ENCODE peak calls at places on chromosomes 12 and 14, in nine cellular contexts. Q is endothelial cell of umbilical vein, T is IMR-90, O is lower lobe of right lung, Z is SK-N-SH, D is GM06990, N is lung, K is adrenal gland, P is psoas muscle. J is an unnamed sample.

GRCh38 chr12:50195832-50196231 is 28.7 kb upstream of the CERS5 start:
- DNase-seq in Q (no peak), T (no peak), O (no peak), Z (no peak), D (no peak), N (no peak), K (no peak), P (no peak), J (no peak)

GRCh38 chr12:105504286-105504685 is 173.8 kb downstream of the C12orf75 start:
- DNase-seq in Q (no peak), T (no peak), O (no peak), Z (no peak), D (no peak), N (no peak), K (no peak), P (no peak), J (no peak)

GRCh38 chr12:116592731-116593130 is 33.5 kb downstream of the MAP1LC3B2 start:
- DNase-seq in Q (no peak), T (no peak), O (no peak), Z (no peak), D (no peak), N (no peak), K (no peak), P (no peak), J (no peak)

GRCh38 chr12:26488339-26488738 is 293.0 kb downstream of the SSPN start:
- DNase-seq in Q (no peak), T (no peak), O (no peak), Z (no peak), D (no peak), N (no peak), K (no peak), P (no peak), J (no peak)

GRCh38 chr12:57899010-57899662 is 42.2 kb upstream of the ATP23 start:
- DNase-seq in Q (peak; percentile 59), T (peak; percentile 81), O (no peak), Z (no peak), D (peak; percentile 89), N (no peak), K (peak; percentile 81), P (peak; percentile 83), J (no peak)

GRCh38 chr12:116534341-116535121 is 24.6 kb upstream of the MAP1LC3B2 start:
- DNase-seq in Q (peak; percentile 42), T (peak; percentile 34), O (no peak), Z (peak; percentile 51), D (no peak), N (no peak), K (peak; percentile 25), P (no peak), J (peak; percentile 55)

GRCh38 chr12:25107920-25108319 is 87.0 kb downstream of the DNAI7 start:
- DNase-seq in Q (no peak), T (no peak), O (no peak), Z (no peak), D (peak; percentile 59), N (no peak), K (no peak), P (no peak), J (no peak)

GRCh38 chr12:24681570-24681969 is 267.3 kb downstream of the BCAT1 start:
- DNase-seq in Q (no peak), T (no peak), O (no peak), Z (no peak), D (no peak), N (no peak), K (no peak), P (no peak), J (no peak)

GRCh38 chr12:67077617-67078016 is 191.5 kb upstream of the CAND1 start:
- DNase-seq in Q (no peak), T (peak; percentile 25), O (no peak), Z (no peak), D (no peak), N (no peak), K (no peak), P (no peak), J (no peak)

GRCh38 chr12:107092669-107093546 is 441 bp downstream of the CRY1 start:
- DNase-seq in Q (peak; percentile 75), T (no peak), O (peak; percentile 75), Z (peak; percentile 52), D (no peak), N (peak; percentile 42), K (peak; percentile 55), P (peak; percentile 74), J (peak; percentile 52)

GRCh38 chr12:2360630-2361170 is 307.9 kb downstream of the CACNA1C start:
- DNase-seq in Q (no peak), T (no peak), O (no peak), Z (no peak), D (no peak), N (no peak), K (no peak), P (no peak), J (no peak)

GRCh38 chr12:5335059-5335458 is 96.8 kb upstream of the NTF3 start:
- DNase-seq in Q (no peak), T (peak; percentile 21), O (no peak), Z (no peak), D (no peak), N (no peak), K (no peak), P (no peak), J (no peak)

GRCh38 chr12:223751-224240 is 9.8 kb upstream of the SLC6A12 start:
- DNase-seq in Q (no peak), T (no peak), O (no peak), Z (no peak), D (no peak), N (no peak), K (no peak), P (no peak), J (no peak)

GRCh38 chr14:23356036-23356435 is 3.3 kb upstream of the SLC22A17 start:
- DNase-seq in Q (no peak), T (no peak), O (no peak), Z (no peak), D (no peak), N (no peak), K (no peak), P (no peak), J (no peak)

GRCh38 chr12:95283371-95283770 is 65.8 kb downstream of the VEZT start:
- DNase-seq in Q (no peak), T (no peak), O (no peak), Z (no peak), D (no peak), N (no peak), K (no peak), P (no peak), J (no peak)

GRCh38 chr12:95282266-95282665 is 64.7 kb downstream of the VEZT start:
- DNase-seq in Q (no peak), T (peak; percentile 54), O (no peak), Z (no peak), D (no peak), N (no peak), K (peak; percentile 70), P (no peak), J (no peak)

DNA sequence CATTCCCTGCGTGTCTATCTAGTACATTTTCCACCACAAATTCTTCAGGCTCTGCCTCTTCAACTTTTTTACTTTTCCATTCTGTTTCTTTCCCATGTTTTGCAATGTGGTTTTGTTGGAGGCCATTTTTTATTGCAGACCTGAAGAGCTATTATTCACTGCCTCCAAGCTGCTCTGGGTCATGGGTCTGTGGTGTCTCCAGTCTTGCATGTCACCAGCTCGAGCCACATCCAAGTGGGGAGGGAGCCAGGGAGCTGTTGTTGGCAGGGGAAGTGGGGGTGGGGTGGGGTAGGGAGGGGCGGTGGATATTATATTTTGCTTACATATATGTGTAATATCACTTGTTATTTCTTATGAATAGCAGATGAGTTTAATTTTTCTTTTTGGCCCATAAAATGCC is 69.1 kb downstream of the VEZT start:
- DNase-seq in Q (no peak), T (no peak), O (no peak), Z (no peak), D (no peak), N (no peak), K (peak; percentile 20), P (no peak), J (no peak)
- H3K36me3 ChIP-seq in Q (peaks cover 20% of the 10 kb centered on the region), T (peaks cover 24% of the 10 kb centered on the region), O (peaks cover 76% of the 10 kb centered on the region), Z (peaks cover 45% of the 10 kb centered on the region), D (peaks cover 7% of the 10 kb centered on the region), N (peaks cover 19% of the 10 kb centered on the region), K (peaks cover 42% of the 10 kb centered on the region), P (peaks cover 4% of the 10 kb centered on the region), J (peaks cover 46% of the 10 kb centered on the region)

GRCh38 chr14:75672588-75673192 is 11.6 kb downstream of the TTLL5 start:
- DNase-seq in Q (no peak), T (no peak), O (no peak), Z (no peak), D (no peak), N (no peak), K (no peak), P (no peak), J (no peak)

GRCh38 chr14:75673345-75673744 is 12.3 kb downstream of the TTLL5 start:
- DNase-seq in Q (no peak), T (no peak), O (no peak), Z (no peak), D (peak; percentile 57), N (no peak), K (no peak), P (no peak), J (no peak)

GRCh38 chr14:75675265-75675960 is 14.4 kb downstream of the TTLL5 start:
- DNase-seq in Q (no peak), T (no peak), O (no peak), Z (no peak), D (no peak), N (no peak), K (no peak), P (no peak), J (no peak)
- TF ChIP-seq CTCF in Q (no peak), T (no peak), O (no peak), Z (peak; percentile 19), D (peak; percentile 8), N (no peak), K (no peak), P (no peak), J (peak; percentile 43)

DNA sequence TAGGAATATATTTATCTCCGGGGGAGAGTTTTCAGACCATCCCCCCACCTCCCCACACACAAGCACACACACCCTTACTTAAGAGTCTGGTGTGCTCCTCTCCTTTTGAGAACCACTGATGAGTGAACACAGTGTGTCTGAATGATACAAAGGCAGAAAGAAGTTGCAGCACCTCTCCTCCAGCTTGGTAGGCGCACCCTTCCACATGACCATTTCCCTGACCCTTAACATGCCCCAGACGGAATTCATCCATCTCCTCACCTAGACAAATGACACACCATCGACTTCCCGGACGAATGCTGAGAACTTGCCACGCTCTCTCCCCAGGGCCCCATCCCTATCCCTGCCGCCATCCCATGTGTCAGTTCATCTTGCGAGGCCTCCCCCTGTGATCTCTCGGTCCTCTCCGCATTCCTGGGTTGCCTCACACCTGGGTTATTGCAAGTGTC is 3.9 kb downstream of the TNFRSF1A start:
- DNase-seq in Q (peak; percentile 36), T (no peak), O (no peak), Z (no peak), D (no peak), N (no peak), K (peak; percentile 65), P (no peak), J (no peak)
- H3K4me3 ChIP-seq in Q (no peak overlapping the region), T (no peak overlapping the region), O (peak overlapping the region; percentile 94), Z (no peak overlapping the region), D (no peak overlapping the region), N (no peak overlapping the region), K (peak overlapping the region; percentile 93), P (peak overlapping the region; percentile 99), J (no peak overlapping the region)

DNA sequence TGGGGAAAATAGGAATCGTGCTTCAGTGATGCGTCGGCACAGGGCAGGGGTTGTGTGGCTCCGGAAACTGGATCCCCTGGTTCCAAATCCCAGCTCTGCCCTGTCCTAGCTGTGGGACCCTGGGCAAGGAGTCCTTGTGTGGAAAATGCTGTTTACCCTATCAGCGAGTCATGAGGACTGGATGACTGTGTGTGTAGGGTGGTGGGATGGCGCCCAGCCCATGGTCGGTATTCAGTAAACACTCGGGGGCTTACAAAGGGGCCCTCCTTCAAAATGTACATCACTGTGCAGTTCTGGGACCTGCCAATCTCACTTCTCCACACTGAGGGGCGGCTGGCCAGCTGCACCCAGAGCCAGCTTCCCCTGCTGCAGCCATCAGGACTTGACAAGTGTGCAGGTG is 24.4 kb downstream of the BRI3BP start:
- DNase-seq in Q (no peak), T (no peak), O (no peak), Z (no peak), D (no peak), N (no peak), K (no peak), P (no peak), J (no peak)
- H3K36me3 ChIP-seq in Q (no peaks in the 10 kb centered on the region), T (no peaks in the 10 kb centered on the region), O (peaks cover 16% of the 10 kb centered on the region), Z (peaks cover 4% of the 10 kb centered on the region), D (peaks cover 28% of the 10 kb centered on the region), N (no peaks in the 10 kb centered on the region), K (no peaks in the 10 kb centered on the region), P (no peaks in the 10 kb centered on the region), J (peaks cover 14% of the 10 kb centered on the region)